ENCODE peak calls at places on chromosome 4, in four cellular contexts. One of them, this sample, is unnamed. For H3K9me3, the result is how much of the 10 kb centered on the place peaks cover.

GRCh38 chr4:106258145-106259045 is 57.6 kb downstream of the TBCK start:
- DNase-seq in cardiac muscle cell: no peak
- DNase-seq in tibial artery: no peak
- DNase-seq in left lung: no peak
- DNase-seq in this sample: no peak

GRCh38 chr4:7075962-7076693 is 8.3 kb upstream of the GRPEL1 start:
- DNase-seq in left lung: peak
- DNase-seq in cardiac muscle cell: no peak
- DNase-seq in tibial artery: peak
- DNase-seq in this sample: no peak

GRCh38 chr4:115780835-115781234 is 667.4 kb upstream of the NDST4 start:
- DNase-seq in left lung: no peak
- DNase-seq in cardiac muscle cell: no peak
- DNase-seq in tibial artery: no peak
- DNase-seq in this sample: no peak

GRCh38 chr4:30973993-30974392 is 253.8 kb downstream of the PCDH7 start:
- DNase-seq in tibial artery: no peak
- DNase-seq in left lung: no peak
- DNase-seq in cardiac muscle cell: no peak
- DNase-seq in this sample: no peak

GRCh38 chr4:145808021-145808650 is 128.2 kb downstream of the C4orf51 start:
- DNase-seq in cardiac muscle cell: no peak
- DNase-seq in tibial artery: no peak
- DNase-seq in left lung: no peak
- DNase-seq in this sample: no peak

GRCh38 chr4:173005912-173006633 is 162.5 kb upstream of the GALNT7 start:
- DNase-seq in cardiac muscle cell: no peak
- DNase-seq in left lung: no peak
- DNase-seq in tibial artery: peak
- DNase-seq in this sample: no peak

GRCh38 chr4:142846105-142846728 is at the start of gene INPP4B:
- DNase-seq in cardiac muscle cell: peak
- DNase-seq in left lung: peak
- DNase-seq in tibial artery: peak
- DNase-seq in this sample: peak

GRCh38 chr4:189001971-189002450 is 862.8 kb downstream of the TRIML1 start:
- DNase-seq in cardiac muscle cell: no peak
- DNase-seq in left lung: peak
- DNase-seq in tibial artery: no peak
- DNase-seq in this sample: no peak

GRCh38 chr4:56302102-56302501 is 85.2 kb downstream of the AASDH start:
- DNase-seq in tibial artery: no peak
- DNase-seq in left lung: no peak
- DNase-seq in cardiac muscle cell: no peak
- DNase-seq in this sample: no peak

GRCh38 chr4:163565228-163566040 is 70.9 kb downstream of the TMA16 start:
- DNase-seq in tibial artery: no peak
- DNase-seq in cardiac muscle cell: no peak
- DNase-seq in left lung: no peak
- DNase-seq in this sample: no peak

GRCh38 chr4:14520171-14520570 is 482.1 kb upstream of the CPEB2 start:
- DNase-seq in tibial artery: no peak
- DNase-seq in cardiac muscle cell: no peak
- DNase-seq in left lung: no peak
- DNase-seq in this sample: no peak

GRCh38 chr4:14856076-14856926 is 146.0 kb upstream of the CPEB2 start:
- DNase-seq in left lung: no peak
- DNase-seq in cardiac muscle cell: no peak
- DNase-seq in tibial artery: peak
- DNase-seq in this sample: no peak

GRCh38 chr4:51895816-51896408 is 53.0 kb downstream of the DCUN1D4 start:
- DNase-seq in left lung: no peak
- DNase-seq in tibial artery: peak
- DNase-seq in cardiac muscle cell: peak
- DNase-seq in this sample: peak

GRCh38 chr4:165953181-165953580 is 80.1 kb downstream of the TLL1 start:
- DNase-seq in tibial artery: no peak
- DNase-seq in left lung: no peak
- DNase-seq in cardiac muscle cell: no peak
- DNase-seq in this sample: no peak

GRCh38 chr4:162791321-162791720 is 375.4 kb downstream of the NAF1 start:
- DNase-seq in tibial artery: no peak
- DNase-seq in cardiac muscle cell: no peak
- DNase-seq in left lung: no peak
- DNase-seq in this sample: no peak

GRCh38 chr4:117134386-117134785 is 49.0 kb upstream of the TRAM1L1 start:
- DNase-seq in left lung: no peak
- DNase-seq in cardiac muscle cell: peak
- DNase-seq in tibial artery: no peak
- DNase-seq in this sample: no peak

GRCh38 chr4:120694973-120695372 is 227.6 kb downstream of the PRDM5 start:
- DNase-seq in cardiac muscle cell: peak
- DNase-seq in tibial artery: no peak
- DNase-seq in left lung: no peak
- DNase-seq in this sample: no peak

GRCh38 chr4:150572704-150573504 is 9.0 kb upstream of the MAB21L2 start:
- DNase-seq in cardiac muscle cell: peak
- DNase-seq in tibial artery: no peak
- DNase-seq in left lung: no peak
- DNase-seq in this sample: no peak

GRCh38 chr4:149176019-149176418 is 639.6 kb downstream of the IQCM start:
- DNase-seq in left lung: peak
- DNase-seq in cardiac muscle cell: no peak
- DNase-seq in tibial artery: no peak
- DNase-seq in this sample: peak

GRCh38 chr4:24973471-24974251 is 57.1 kb downstream of the LGI2 start:
- DNase-seq in cardiac muscle cell: no peak
- DNase-seq in left lung: peak
- DNase-seq in tibial artery: peak
- DNase-seq in this sample: no peak

GRCh38 chr4:162852642-162853041 is 314.0 kb downstream of the NAF1 start:
- DNase-seq in cardiac muscle cell: no peak
- DNase-seq in left lung: no peak
- DNase-seq in tibial artery: no peak
- DNase-seq in this sample: no peak

GRCh38 chr4:119124314-119124713 is 11.3 kb upstream of the MYOZ2 start:
- DNase-seq in cardiac muscle cell: no peak
- DNase-seq in left lung: no peak
- DNase-seq in tibial artery: no peak
- DNase-seq in this sample: no peak

GRCh38 chr4:95540227-95540626 is 8.5 kb downstream of the UNC5C start:
- DNase-seq in cardiac muscle cell: peak
- DNase-seq in tibial artery: no peak
- DNase-seq in left lung: no peak
- DNase-seq in this sample: no peak

GRCh38 chr4:129350800-129351199 is 254.8 kb downstream of the C4orf33 start:
- DNase-seq in cardiac muscle cell: no peak
- DNase-seq in tibial artery: no peak
- DNase-seq in left lung: no peak
- DNase-seq in this sample: no peak

GRCh38 chr4:124322234-124322831 is 390.2 kb downstream of the ANKRD50 start:
- DNase-seq in tibial artery: no peak
- DNase-seq in cardiac muscle cell: peak
- DNase-seq in left lung: no peak
- DNase-seq in this sample: no peak

GRCh38 chr4:60403986-60404385 is 796.1 kb upstream of the ADGRL3 start:
- DNase-seq in cardiac muscle cell: no peak
- DNase-seq in left lung: no peak
- DNase-seq in tibial artery: no peak
- DNase-seq in this sample: no peak

GRCh38 chr4:88584471-88584900 is 7.8 kb upstream of the HERC3 start:
- DNase-seq in cardiac muscle cell: no peak
- DNase-seq in tibial artery: no peak
- DNase-seq in left lung: no peak
- DNase-seq in this sample: no peak

GRCh38 chr4:87188932-87189331 is 31.5 kb downstream of the KLHL8 start:
- DNase-seq in left lung: no peak
- DNase-seq in cardiac muscle cell: no peak
- DNase-seq in tibial artery: no peak
- DNase-seq in this sample: no peak

DNA sequence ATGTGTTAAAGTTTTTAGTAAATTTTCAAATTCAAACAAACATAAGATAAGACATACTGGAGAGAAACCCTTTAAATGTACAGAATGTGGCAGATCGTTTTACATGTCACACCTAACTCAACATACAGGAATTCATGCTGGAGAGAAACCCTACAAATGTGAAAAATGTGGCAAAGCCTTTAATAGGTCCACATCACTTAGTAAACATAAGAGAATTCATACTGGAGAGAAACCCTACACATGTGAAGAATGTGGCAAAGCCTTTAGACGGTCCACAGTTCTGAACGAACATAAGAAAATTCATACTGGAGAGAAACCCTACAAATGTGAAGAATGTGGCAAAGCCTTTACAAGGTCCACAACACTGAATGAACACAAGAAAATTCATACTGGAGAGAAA is 32.8 kb downstream of the ZNF595 start:
- DNase-seq in tibial artery: no peak
- DNase-seq in cardiac muscle cell: no peak
- DNase-seq in left lung: no peak
- DNase-seq in this sample: no peak
- H3K9me3 ChIP-seq in tibial artery: under half
- H3K9me3 ChIP-seq in cardiac muscle cell: under half
- H3K9me3 ChIP-seq in left lung: under half
- H3K9me3 ChIP-seq in this sample: under half

GRCh38 chr4:19492611-19493010 is 759.1 kb upstream of the SLIT2 start:
- DNase-seq in tibial artery: no peak
- DNase-seq in cardiac muscle cell: no peak
- DNase-seq in left lung: no peak
- DNase-seq in this sample: no peak
- H3K9me3 ChIP-seq in tibial artery: under half
- H3K9me3 ChIP-seq in cardiac muscle cell: under half
- H3K9me3 ChIP-seq in left lung: under half
- H3K9me3 ChIP-seq in this sample: under half

DNA sequence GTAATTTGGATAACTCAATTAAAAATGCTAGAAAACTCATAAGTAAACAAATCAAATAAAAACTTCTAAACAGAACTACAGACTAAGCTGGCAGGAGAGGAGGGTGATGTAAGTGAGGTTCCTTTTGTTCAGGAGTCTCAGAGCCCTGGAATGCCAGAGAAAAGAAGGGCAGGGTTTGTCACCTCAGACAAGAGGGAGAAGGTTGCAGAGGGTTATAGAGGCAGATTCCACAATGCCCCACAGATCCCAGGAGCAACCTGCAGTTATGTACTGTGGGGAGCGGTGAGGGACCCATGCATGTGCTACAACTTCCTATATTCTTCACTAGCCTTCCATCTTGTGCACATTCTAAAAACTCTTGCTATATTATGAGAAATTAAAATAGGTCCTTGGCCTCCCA is 129.7 kb downstream of the CFAP299 start:
- DNase-seq in tibial artery: no peak
- DNase-seq in cardiac muscle cell: no peak
- DNase-seq in left lung: no peak
- DNase-seq in this sample: no peak
- H3K9me3 ChIP-seq in tibial artery: under half
- H3K9me3 ChIP-seq in cardiac muscle cell: under half
- H3K9me3 ChIP-seq in left lung: under half
- H3K9me3 ChIP-seq in this sample: under half

DNA sequence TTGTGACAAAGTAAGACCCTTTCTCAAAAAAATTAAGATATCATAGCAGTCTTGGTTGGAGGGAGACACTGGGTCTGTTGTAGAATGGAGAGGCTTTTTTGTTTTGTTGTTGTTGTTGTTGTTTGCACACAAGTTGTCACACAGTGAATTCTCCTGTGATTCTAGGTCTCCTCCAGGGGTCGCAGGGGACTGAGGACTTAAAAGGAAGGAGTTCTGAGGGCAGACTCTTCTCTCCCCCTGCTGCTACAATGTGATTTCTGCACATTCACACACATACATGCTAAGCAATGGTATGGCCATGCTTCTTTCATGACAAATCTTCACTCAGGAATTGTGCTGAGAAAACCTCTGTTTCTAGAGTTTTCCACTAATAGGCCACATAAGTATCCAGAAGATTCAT is 71.1 kb downstream of the ZNF732 start:
- DNase-seq in cardiac muscle cell: no peak
- DNase-seq in tibial artery: no peak
- DNase-seq in left lung: no peak
- DNase-seq in this sample: no peak
- H3K9me3 ChIP-seq in cardiac muscle cell: under half
- H3K9me3 ChIP-seq in tibial artery: under half
- H3K9me3 ChIP-seq in left lung: under half
- H3K9me3 ChIP-seq in this sample: under half

GRCh38 chr4:175087156-175087555 is 169.0 kb downstream of the ADAM29 start:
- DNase-seq in cardiac muscle cell: no peak
- DNase-seq in tibial artery: no peak
- DNase-seq in left lung: no peak
- DNase-seq in this sample: no peak

GRCh38 chr4:175090116-175090515 is 172.0 kb downstream of the ADAM29 start:
- DNase-seq in tibial artery: no peak
- DNase-seq in left lung: no peak
- DNase-seq in cardiac muscle cell: no peak
- DNase-seq in this sample: no peak

GRCh38 chr4:175091649-175092048 is 173.5 kb downstream of the ADAM29 start:
- DNase-seq in tibial artery: no peak
- DNase-seq in left lung: no peak
- DNase-seq in cardiac muscle cell: no peak
- DNase-seq in this sample: no peak

GRCh38 chr4:175092114-175092513 is 174.0 kb downstream of the ADAM29 start:
- DNase-seq in cardiac muscle cell: no peak
- DNase-seq in tibial artery: no peak
- DNase-seq in left lung: peak
- DNase-seq in this sample: no peak
- H3K9me3 ChIP-seq in cardiac muscle cell: under half
- H3K9me3 ChIP-seq in tibial artery: under half
- H3K9me3 ChIP-seq in left lung: under half
- H3K9me3 ChIP-seq in this sample: under half

DNA sequence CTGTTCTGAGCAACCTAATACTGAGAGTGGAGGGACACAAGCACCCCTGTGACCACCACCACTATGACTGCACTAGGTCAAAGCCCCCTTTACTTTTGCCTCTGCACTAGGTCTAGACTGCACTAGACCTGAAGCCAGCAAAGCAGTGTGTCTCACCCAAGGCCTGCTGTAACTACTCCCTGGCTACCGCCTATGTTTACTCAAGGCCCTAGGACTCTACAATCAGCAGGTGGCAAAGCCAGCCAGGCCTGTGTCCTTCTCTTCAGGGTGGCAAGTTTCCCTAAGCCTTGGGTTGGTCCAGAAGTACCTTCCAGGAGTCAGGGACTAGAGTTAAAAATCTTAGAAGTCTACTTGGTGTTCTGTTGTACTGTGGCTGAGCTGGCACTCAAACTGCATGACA is 15.9 kb downstream of the RAB33B start:
- DNase-seq in cardiac muscle cell: no peak
- DNase-seq in tibial artery: no peak
- DNase-seq in left lung: no peak
- DNase-seq in this sample: no peak
- H3K9me3 ChIP-seq in cardiac muscle cell: under half
- H3K9me3 ChIP-seq in tibial artery: under half
- H3K9me3 ChIP-seq in left lung: under half
- H3K9me3 ChIP-seq in this sample: under half

This sample was measured in T-helper 17 cell.